ENCODE peak calls at places on chromosomes 1 and 21, in eight cellular contexts. C is testis; Z is GM12878; U is lung; P is cardiac muscle cell; O is effector memory CD4-positive, alpha-beta T cell; I is colonic mucosa; J is naive thymus-derived CD4-positive, alpha-beta T cell. R is an unnamed sample.

GRCh38 chr21:14303731-14304488 is 79.0 kb downstream of the HSPA13 start:
- DNase-seq in C (no peak), Z (no peak), U (no peak), P (no peak), O (no peak), I (no peak), J (no peak), R (no peak)

GRCh38 chr1:172588296-172589291 is 55.6 kb downstream of the SUCO start:
- DNase-seq in C (no peak), Z (no peak), U (no peak), P (peak; percentile 89), O (no peak), I (no peak), J (no peak), R (no peak)

GRCh38 chr1:10965621-10966226 is 46.7 kb upstream of the TARDBP start:
- DNase-seq in C (peak; percentile 24), Z (peak; percentile 58), U (peak; percentile 62), P (peak; percentile 42), O (no peak), I (no peak), J (peak; percentile 59), R (no peak)

GRCh38 chr1:243849089-243850012 is 692 bp downstream of the AKT3 start:
- DNase-seq in C (peak; percentile 81), Z (no peak), U (no peak), P (peak; percentile 77), O (peak; percentile 81), I (peak; percentile 25), J (peak; percentile 76), R (peak; percentile 72)

GRCh38 chr1:17466359-17466758 is 26.9 kb upstream of the RCC2 start:
- DNase-seq in C (no peak), Z (no peak), U (no peak), P (no peak), O (no peak), I (no peak), J (no peak), R (no peak)

GRCh38 chr1:152728986-152729385 is 21.0 kb downstream of the LCE4A start:
- DNase-seq in C (no peak), Z (no peak), U (no peak), P (no peak), O (no peak), I (no peak), J (no peak), R (no peak)

GRCh38 chr1:223639333-223639749 is 26.2 kb downstream of the CAPN8 start:
- DNase-seq in C (no peak), Z (no peak), U (no peak), P (peak; percentile 9), O (no peak), I (peak; percentile 42), J (peak; percentile 11), R (peak; percentile 6)

GRCh38 chr1:100524355-100524754 is 13.6 kb upstream of the GPR88 start:
- DNase-seq in C (no peak), Z (no peak), U (no peak), P (no peak), O (no peak), I (no peak), J (no peak), R (no peak)

GRCh38 chr1:103576065-103576464 is 4.7 kb downstream of the AMY2B start:
- DNase-seq in C (no peak), Z (no peak), U (no peak), P (no peak), O (no peak), I (no peak), J (no peak), R (no peak)

GRCh38 chr1:109252167-109252892 is 3.0 kb downstream of the CELSR2 start:
- DNase-seq in C (no peak), Z (no peak), U (no peak), P (no peak), O (no peak), I (no peak), J (no peak), R (no peak)

GRCh38 chr1:114023377-114023776 is 44.1 kb downstream of the OLFML3 start:
- DNase-seq in C (no peak), Z (no peak), U (no peak), P (no peak), O (no peak), I (no peak), J (no peak), R (no peak)

GRCh38 chr1:152968248-152968647 is 2.2 kb upstream of the SPRR4 start:
- DNase-seq in C (no peak), Z (peak; percentile 40), U (no peak), P (no peak), O (no peak), I (no peak), J (no peak), R (no peak)

GRCh38 chr1:156767101-156767878 is at the start of gene PRCC:
- DNase-seq in C (peak; percentile 99), Z (peak; percentile 100), U (peak; percentile 99), P (peak; percentile 100), O (peak; percentile 95), I (peak; percentile 98), J (peak; percentile 99), R (peak; percentile 99)

GRCh38 chr1:156498447-156499193 is 2.0 kb downstream of the MEF2D start:
- DNase-seq in C (peak; percentile 67), Z (no peak), U (peak; percentile 40), P (peak; percentile 57), O (no peak), I (peak; percentile 71), J (no peak), R (no peak)

DNA sequence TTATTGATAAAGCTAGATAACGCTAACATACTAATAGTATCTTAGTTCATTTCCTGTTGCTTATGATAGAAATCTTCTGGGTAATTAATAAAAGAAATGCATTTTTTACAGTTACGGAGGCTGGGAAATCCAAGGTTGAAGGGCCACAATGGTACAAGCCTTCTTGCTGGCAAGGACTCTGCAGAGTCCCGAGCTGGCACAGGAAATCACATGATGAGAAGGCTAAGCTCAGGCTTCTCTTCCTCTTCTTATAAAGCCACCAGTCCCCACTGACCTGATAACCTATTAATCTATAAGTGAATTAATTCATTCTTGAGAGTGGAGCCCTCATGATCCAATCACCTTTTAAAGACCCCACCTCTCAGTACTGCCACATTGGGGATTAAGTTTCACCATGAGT is 82.6 kb downstream of the GPR161 start:
- DNase-seq in C (no peak), Z (no peak), U (no peak), P (no peak), O (no peak), I (no peak), J (no peak), R (no peak)
- H3K4me1 ChIP-seq in C (no peaks in the 10 kb centered on the region), Z (no peaks in the 10 kb centered on the region), U (peaks cover 16% of the 10 kb centered on the region), P (peaks cover 23% of the 10 kb centered on the region), O (no peaks in the 10 kb centered on the region), I (no peaks in the 10 kb centered on the region), J (no peaks in the 10 kb centered on the region), R (peaks cover 7% of the 10 kb centered on the region)

DNA sequence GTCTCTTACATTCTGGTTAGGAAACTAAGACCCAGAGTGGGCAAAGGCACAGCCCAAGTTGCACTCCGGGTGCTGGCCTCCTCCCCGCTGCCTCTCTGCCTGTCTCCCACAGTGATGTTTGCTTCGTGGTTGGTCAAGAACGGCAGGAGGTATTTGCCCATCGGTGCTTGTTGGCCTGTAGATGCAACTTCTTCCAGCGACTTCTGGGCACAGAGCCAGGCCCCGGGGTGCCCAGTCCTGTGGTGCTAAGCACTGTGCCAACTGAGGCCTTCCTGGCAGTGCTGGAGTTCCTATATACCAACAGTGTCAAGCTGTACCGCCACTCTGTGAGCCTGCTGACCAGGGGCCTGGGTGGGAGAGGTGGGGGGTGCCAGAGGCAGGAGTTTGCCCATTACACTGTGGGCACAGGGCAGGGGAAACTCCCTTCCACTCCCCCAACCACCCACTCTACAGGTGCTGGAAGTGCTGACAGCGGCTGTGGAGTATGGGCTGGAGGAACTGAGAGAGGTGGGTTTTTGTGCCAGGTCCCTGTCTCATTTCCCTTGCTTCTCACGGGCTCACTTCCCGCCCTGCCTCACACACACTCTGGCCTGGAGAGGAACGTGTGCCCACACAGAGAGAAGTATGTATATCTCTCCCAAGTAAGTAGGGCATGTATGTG is 1.9 kb downstream of the BTBD19 start:
- DNase-seq in C (peak; percentile 81), Z (peak; percentile 60), U (peak; percentile 82), P (peak; percentile 64), O (no peak), I (no peak), J (no peak), R (no peak)
- H3K4me3 ChIP-seq in C (no peak overlapping the region), Z (no peak overlapping the region), U (no peak overlapping the region), P (no peak overlapping the region), O (no peak overlapping the region), I (no peak overlapping the region), J (peak overlapping the region; percentile 8), R (peak overlapping the region; percentile 13)

DNA sequence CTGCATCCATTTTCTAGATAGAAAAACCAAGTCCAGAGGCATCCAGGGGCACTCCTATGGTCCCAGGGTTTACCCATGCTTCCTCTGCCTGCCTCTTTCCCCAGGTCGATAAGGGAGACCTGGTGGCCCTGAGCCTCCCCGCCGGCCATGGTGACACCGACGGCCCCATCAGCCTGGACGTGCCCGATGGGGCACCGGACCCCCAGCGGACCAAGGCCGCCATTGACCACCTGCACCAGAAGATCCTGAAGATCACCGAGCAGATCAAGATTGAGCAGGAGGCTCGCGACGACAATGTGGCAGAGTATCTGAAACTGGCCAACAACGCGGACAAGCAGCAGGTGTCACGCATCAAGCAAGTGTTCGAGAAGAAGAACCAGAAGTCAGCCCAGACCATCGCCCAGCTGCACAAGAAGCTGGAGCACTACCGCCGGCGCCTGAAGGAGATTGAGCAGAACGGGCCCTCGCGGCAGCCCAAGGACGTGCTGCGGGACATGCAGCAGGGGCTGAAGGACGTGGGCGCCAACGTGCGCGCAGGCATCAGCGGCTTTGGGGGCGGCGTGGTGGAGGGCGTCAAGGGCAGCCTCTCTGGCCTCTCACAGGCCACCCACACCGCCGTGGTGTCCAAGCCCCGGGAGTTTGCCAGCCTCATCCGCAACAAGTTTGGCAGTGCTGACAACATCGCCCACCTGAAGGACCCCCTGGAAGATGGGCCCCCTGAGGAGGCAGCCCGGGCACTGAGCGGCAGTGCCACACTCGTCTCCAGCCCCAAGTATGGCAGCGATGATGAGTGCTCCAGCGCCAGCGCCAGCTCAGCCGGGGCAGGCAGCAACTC is 41.3 kb downstream of the TMCC2 start:
- DNase-seq in C (no peak), Z (no peak), U (no peak), P (no peak), O (no peak), I (no peak), J (no peak), R (no peak)
- H3K27ac ChIP-seq in C (no peak overlapping the region), Z (no peak overlapping the region), U (no peak overlapping the region), P (no peak overlapping the region), O (no peak overlapping the region), I (no peak overlapping the region), J (no peak overlapping the region), R (no peak overlapping the region)

DNA sequence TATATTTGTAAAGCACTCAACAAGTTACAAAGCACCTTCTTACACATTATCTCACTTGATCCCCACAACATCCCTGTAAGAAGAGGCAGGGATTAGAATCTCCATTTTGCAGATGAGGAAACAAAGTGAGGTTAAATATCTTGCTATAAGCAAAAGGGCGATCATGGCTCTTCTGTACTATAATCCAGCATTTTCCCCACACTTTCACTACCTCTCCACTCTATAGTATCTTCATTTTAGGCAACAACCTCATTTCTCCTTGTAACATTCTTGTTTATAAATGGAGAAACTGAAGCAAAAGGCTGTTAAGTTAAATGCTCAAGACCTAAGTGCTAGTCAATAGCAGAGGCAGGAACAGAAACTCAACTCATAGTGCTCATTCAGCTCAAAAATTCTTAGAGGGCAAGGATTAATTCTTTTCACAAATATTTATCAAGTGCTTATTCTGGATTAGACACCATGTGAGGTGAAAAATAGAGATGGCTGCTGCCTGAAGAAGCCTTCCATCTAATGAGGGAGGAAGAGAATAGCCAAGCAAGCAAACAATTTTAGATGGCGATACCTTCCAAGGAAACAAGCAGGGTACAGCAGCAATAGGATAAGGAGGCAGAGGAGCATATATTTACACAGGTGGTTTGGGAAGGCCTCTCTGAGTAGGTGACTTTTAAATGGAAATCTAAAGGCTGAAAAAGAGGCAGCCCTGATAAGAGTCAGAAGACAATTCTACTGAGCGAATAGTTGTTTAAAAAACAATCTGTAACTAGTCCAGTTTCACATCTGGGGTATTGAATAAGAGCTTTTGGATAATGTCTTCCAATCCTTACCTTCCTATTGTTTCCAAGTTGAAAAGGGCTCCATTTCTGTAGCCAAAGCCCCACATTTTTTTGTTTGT is 3.5 kb downstream of the ERRFI1 start:
- DNase-seq in C (no peak), Z (no peak), U (no peak), P (no peak), O (no peak), I (no peak), J (no peak), R (no peak)
- H3K4me1 ChIP-seq in C (peaks cover 18% of the 10 kb centered on the region), Z (peaks cover 5% of the 10 kb centered on the region), U (peaks cover 24% of the 10 kb centered on the region), P (peaks cover 4% of the 10 kb centered on the region), O (peaks cover 11% of the 10 kb centered on the region), I (peaks cover 8% of the 10 kb centered on the region), J (peaks cover 11% of the 10 kb centered on the region), R (peaks cover 14% of the 10 kb centered on the region)